ENCODE peak calls at places on chromosomes 16 and 17, in nine cellular contexts. One of them, this sample, is unnamed.

GRCh38 chr17:78532311-78532710 is 44.9 kb downstream of the DNAH17 start:
- DNase-seq in AG10803: no peak
- DNase-seq in ecto neural progenitor cell: no peak
- DNase-seq in fibroblast of pulmonary artery: no peak
- DNase-seq in stimulated activated CD4-positive, alpha-beta T cell treated with anti-CD3 and anti-CD28 coated beads, Interleukin-15, amount 100 ng/mL, for 48 hours: no peak
- DNase-seq in A549: no peak
- DNase-seq in hepatic stellate cell: no peak
- DNase-seq in ascending aorta: no peak
- DNase-seq in activated T-cell treated with anti-CD3 and anti-CD28 coated beads for 24 hours: no peak
- DNase-seq in this sample: no peak

GRCh38 chr16:11639925-11640899 is 28.0 kb upstream of the SNN start:
- DNase-seq in A549: peak
- DNase-seq in fibroblast of pulmonary artery: peak
- DNase-seq in ascending aorta: peak
- DNase-seq in stimulated activated CD4-positive, alpha-beta T cell treated with anti-CD3 and anti-CD28 coated beads, Interleukin-15, amount 100 ng/mL, for 48 hours: no peak
- DNase-seq in activated T-cell treated with anti-CD3 and anti-CD28 coated beads for 24 hours: no peak
- DNase-seq in hepatic stellate cell: peak
- DNase-seq in AG10803: peak
- DNase-seq in ecto neural progenitor cell: no peak
- DNase-seq in this sample: peak

GRCh38 chr16:48330847-48331204 is 54.4 kb downstream of the SIAH1 start:
- DNase-seq in ascending aorta: no peak
- DNase-seq in stimulated activated CD4-positive, alpha-beta T cell treated with anti-CD3 and anti-CD28 coated beads, Interleukin-15, amount 100 ng/mL, for 48 hours: no peak
- DNase-seq in activated T-cell treated with anti-CD3 and anti-CD28 coated beads for 24 hours: no peak
- DNase-seq in AG10803: peak
- DNase-seq in fibroblast of pulmonary artery: no peak
- DNase-seq in hepatic stellate cell: no peak
- DNase-seq in A549: no peak
- DNase-seq in ecto neural progenitor cell: no peak
- DNase-seq in this sample: no peak

GRCh38 chr17:63973930-63974593 is 1.3 kb upstream of the SCN4A start:
- DNase-seq in ecto neural progenitor cell: no peak
- DNase-seq in fibroblast of pulmonary artery: no peak
- DNase-seq in A549: peak
- DNase-seq in AG10803: peak
- DNase-seq in hepatic stellate cell: peak
- DNase-seq in stimulated activated CD4-positive, alpha-beta T cell treated with anti-CD3 and anti-CD28 coated beads, Interleukin-15, amount 100 ng/mL, for 48 hours: no peak
- DNase-seq in ascending aorta: no peak
- DNase-seq in activated T-cell treated with anti-CD3 and anti-CD28 coated beads for 24 hours: no peak
- DNase-seq in this sample: peak

GRCh38 chr16:14283786-14284185 is 212.7 kb downstream of the MRTFB start:
- DNase-seq in stimulated activated CD4-positive, alpha-beta T cell treated with anti-CD3 and anti-CD28 coated beads, Interleukin-15, amount 100 ng/mL, for 48 hours: no peak
- DNase-seq in AG10803: no peak
- DNase-seq in activated T-cell treated with anti-CD3 and anti-CD28 coated beads for 24 hours: no peak
- DNase-seq in fibroblast of pulmonary artery: no peak
- DNase-seq in ascending aorta: no peak
- DNase-seq in hepatic stellate cell: no peak
- DNase-seq in ecto neural progenitor cell: peak
- DNase-seq in A549: no peak
- DNase-seq in this sample: no peak

GRCh38 chr16:26391833-26392232 is 674.9 kb upstream of the C16orf82 start:
- DNase-seq in hepatic stellate cell: no peak
- DNase-seq in stimulated activated CD4-positive, alpha-beta T cell treated with anti-CD3 and anti-CD28 coated beads, Interleukin-15, amount 100 ng/mL, for 48 hours: no peak
- DNase-seq in activated T-cell treated with anti-CD3 and anti-CD28 coated beads for 24 hours: no peak
- DNase-seq in A549: no peak
- DNase-seq in fibroblast of pulmonary artery: no peak
- DNase-seq in ecto neural progenitor cell: no peak
- DNase-seq in ascending aorta: no peak
- DNase-seq in AG10803: no peak
- DNase-seq in this sample: no peak

GRCh38 chr16:11795887-11796226 is 1.2 kb downstream of the ZC3H7A start:
- DNase-seq in ecto neural progenitor cell: no peak
- DNase-seq in stimulated activated CD4-positive, alpha-beta T cell treated with anti-CD3 and anti-CD28 coated beads, Interleukin-15, amount 100 ng/mL, for 48 hours: no peak
- DNase-seq in A549: no peak
- DNase-seq in ascending aorta: no peak
- DNase-seq in activated T-cell treated with anti-CD3 and anti-CD28 coated beads for 24 hours: no peak
- DNase-seq in fibroblast of pulmonary artery: no peak
- DNase-seq in hepatic stellate cell: no peak
- DNase-seq in AG10803: no peak
- DNase-seq in this sample: no peak

GRCh38 chr16:76371441-76371840 is 94.2 kb downstream of the CNTNAP4 start:
- DNase-seq in hepatic stellate cell: no peak
- DNase-seq in ecto neural progenitor cell: no peak
- DNase-seq in activated T-cell treated with anti-CD3 and anti-CD28 coated beads for 24 hours: no peak
- DNase-seq in AG10803: no peak
- DNase-seq in fibroblast of pulmonary artery: no peak
- DNase-seq in A549: no peak
- DNase-seq in ascending aorta: no peak
- DNase-seq in stimulated activated CD4-positive, alpha-beta T cell treated with anti-CD3 and anti-CD28 coated beads, Interleukin-15, amount 100 ng/mL, for 48 hours: no peak
- DNase-seq in this sample: no peak

GRCh38 chr17:22517716-22518115 is 825.4 kb downstream of the KCNJ18 start:
- DNase-seq in ascending aorta: no peak
- DNase-seq in ecto neural progenitor cell: no peak
- DNase-seq in fibroblast of pulmonary artery: no peak
- DNase-seq in A549: no peak
- DNase-seq in activated T-cell treated with anti-CD3 and anti-CD28 coated beads for 24 hours: no peak
- DNase-seq in AG10803: no peak
- DNase-seq in stimulated activated CD4-positive, alpha-beta T cell treated with anti-CD3 and anti-CD28 coated beads, Interleukin-15, amount 100 ng/mL, for 48 hours: no peak
- DNase-seq in hepatic stellate cell: no peak
- DNase-seq in this sample: peak